ENCODE peak calls at places on chromosome 10, in seven cellular contexts. One of them, this sample, is unnamed.

GRCh38 chr10:88260329-88261051 is 322.6 kb downstream of the RNLS start:
- DNase-seq in COLO829: no peak
- DNase-seq in stimulated activated naive B cell treated with anti-CD40 and anti-IgM and Interleukin-4, amounts not matched to agents 10 μg/mL and 1 μg/mL and 100 μg/mL, for 72 hours: no peak
- DNase-seq in fibroblast of pulmonary artery: no peak
- DNase-seq in CD14-positive monocyte: no peak
- DNase-seq in activated T-cell treated with anti-CD3 and anti-CD28 coated beads, Interleukin-2, amount 50 U/mL, for 72 hours: no peak
- DNase-seq in activated CD4-positive, alpha-beta T cell treated with anti-CD3 and anti-CD28 coated beads, Interleukin-2, amount 10 ng/mL, durations not matched to agents 7 days and 5 days: no peak
- DNase-seq in this sample: no peak

GRCh38 chr10:84158061-84158460 is 15.5 kb upstream of the GPR15LG start:
- DNase-seq in COLO829: no peak
- DNase-seq in stimulated activated naive B cell treated with anti-CD40 and anti-IgM and Interleukin-4, amounts not matched to agents 10 μg/mL and 1 μg/mL and 100 μg/mL, for 72 hours: no peak
- DNase-seq in fibroblast of pulmonary artery: no peak
- DNase-seq in CD14-positive monocyte: no peak
- DNase-seq in activated T-cell treated with anti-CD3 and anti-CD28 coated beads, Interleukin-2, amount 50 U/mL, for 72 hours: no peak
- DNase-seq in activated CD4-positive, alpha-beta T cell treated with anti-CD3 and anti-CD28 coated beads, Interleukin-2, amount 10 ng/mL, durations not matched to agents 7 days and 5 days: no peak
- DNase-seq in this sample: no peak

GRCh38 chr10:96366508-96366907 is 7.7 kb upstream of the OPALIN start:
- DNase-seq in COLO829: no peak
- DNase-seq in stimulated activated naive B cell treated with anti-CD40 and anti-IgM and Interleukin-4, amounts not matched to agents 10 μg/mL and 1 μg/mL and 100 μg/mL, for 72 hours: no peak
- DNase-seq in fibroblast of pulmonary artery: no peak
- DNase-seq in CD14-positive monocyte: no peak
- DNase-seq in activated T-cell treated with anti-CD3 and anti-CD28 coated beads, Interleukin-2, amount 50 U/mL, for 72 hours: no peak
- DNase-seq in activated CD4-positive, alpha-beta T cell treated with anti-CD3 and anti-CD28 coated beads, Interleukin-2, amount 10 ng/mL, durations not matched to agents 7 days and 5 days: no peak
- DNase-seq in this sample: no peak

GRCh38 chr10:112137381-112137987 is 46.1 kb downstream of the GPAM start:
- DNase-seq in COLO829: peak
- DNase-seq in stimulated activated naive B cell treated with anti-CD40 and anti-IgM and Interleukin-4, amounts not matched to agents 10 μg/mL and 1 μg/mL and 100 μg/mL, for 72 hours: peak
- DNase-seq in fibroblast of pulmonary artery: peak
- DNase-seq in CD14-positive monocyte: peak
- DNase-seq in activated T-cell treated with anti-CD3 and anti-CD28 coated beads, Interleukin-2, amount 50 U/mL, for 72 hours: peak
- DNase-seq in activated CD4-positive, alpha-beta T cell treated with anti-CD3 and anti-CD28 coated beads, Interleukin-2, amount 10 ng/mL, durations not matched to agents 7 days and 5 days: peak
- DNase-seq in this sample: peak

GRCh38 chr10:12041766-12042408 is 722 bp downstream of the UPF2 start:
- DNase-seq in COLO829: peak
- DNase-seq in stimulated activated naive B cell treated with anti-CD40 and anti-IgM and Interleukin-4, amounts not matched to agents 10 μg/mL and 1 μg/mL and 100 μg/mL, for 72 hours: peak
- DNase-seq in fibroblast of pulmonary artery: peak
- DNase-seq in CD14-positive monocyte: no peak
- DNase-seq in activated T-cell treated with anti-CD3 and anti-CD28 coated beads, Interleukin-2, amount 50 U/mL, for 72 hours: peak
- DNase-seq in activated CD4-positive, alpha-beta T cell treated with anti-CD3 and anti-CD28 coated beads, Interleukin-2, amount 10 ng/mL, durations not matched to agents 7 days and 5 days: peak
- DNase-seq in this sample: peak

GRCh38 chr10:91570220-91570619 is 62.7 kb downstream of the PPP1R3C start:
- DNase-seq in COLO829: no peak
- DNase-seq in stimulated activated naive B cell treated with anti-CD40 and anti-IgM and Interleukin-4, amounts not matched to agents 10 μg/mL and 1 μg/mL and 100 μg/mL, for 72 hours: no peak
- DNase-seq in fibroblast of pulmonary artery: no peak
- DNase-seq in CD14-positive monocyte: no peak
- DNase-seq in activated T-cell treated with anti-CD3 and anti-CD28 coated beads, Interleukin-2, amount 50 U/mL, for 72 hours: no peak
- DNase-seq in activated CD4-positive, alpha-beta T cell treated with anti-CD3 and anti-CD28 coated beads, Interleukin-2, amount 10 ng/mL, durations not matched to agents 7 days and 5 days: no peak
- DNase-seq in this sample: no peak

GRCh38 chr10:62136931-62137330 is 131.7 kb downstream of the RTKN2 start:
- DNase-seq in COLO829: no peak
- DNase-seq in stimulated activated naive B cell treated with anti-CD40 and anti-IgM and Interleukin-4, amounts not matched to agents 10 μg/mL and 1 μg/mL and 100 μg/mL, for 72 hours: no peak
- DNase-seq in fibroblast of pulmonary artery: no peak
- DNase-seq in CD14-positive monocyte: no peak
- DNase-seq in activated T-cell treated with anti-CD3 and anti-CD28 coated beads, Interleukin-2, amount 50 U/mL, for 72 hours: no peak
- DNase-seq in activated CD4-positive, alpha-beta T cell treated with anti-CD3 and anti-CD28 coated beads, Interleukin-2, amount 10 ng/mL, durations not matched to agents 7 days and 5 days: no peak
- DNase-seq in this sample: no peak

GRCh38 chr10:59448616-59449015 is 86.3 kb upstream of the FAM13C start:
- DNase-seq in COLO829: no peak
- DNase-seq in stimulated activated naive B cell treated with anti-CD40 and anti-IgM and Interleukin-4, amounts not matched to agents 10 μg/mL and 1 μg/mL and 100 μg/mL, for 72 hours: no peak
- DNase-seq in fibroblast of pulmonary artery: no peak
- DNase-seq in CD14-positive monocyte: no peak
- DNase-seq in activated T-cell treated with anti-CD3 and anti-CD28 coated beads, Interleukin-2, amount 50 U/mL, for 72 hours: no peak
- DNase-seq in activated CD4-positive, alpha-beta T cell treated with anti-CD3 and anti-CD28 coated beads, Interleukin-2, amount 10 ng/mL, durations not matched to agents 7 days and 5 days: no peak
- DNase-seq in this sample: no peak

GRCh38 chr10:125824736-125825135 is 1.4 kb downstream of the BCCIP start:
- DNase-seq in COLO829: no peak
- DNase-seq in stimulated activated naive B cell treated with anti-CD40 and anti-IgM and Interleukin-4, amounts not matched to agents 10 μg/mL and 1 μg/mL and 100 μg/mL, for 72 hours: no peak
- DNase-seq in fibroblast of pulmonary artery: peak
- DNase-seq in CD14-positive monocyte: no peak
- DNase-seq in activated T-cell treated with anti-CD3 and anti-CD28 coated beads, Interleukin-2, amount 50 U/mL, for 72 hours: no peak
- DNase-seq in activated CD4-positive, alpha-beta T cell treated with anti-CD3 and anti-CD28 coated beads, Interleukin-2, amount 10 ng/mL, durations not matched to agents 7 days and 5 days: no peak
- DNase-seq in this sample: no peak

GRCh38 chr10:113681533-113682470 is 2.1 kb downstream of the CASP7 start:
- DNase-seq in COLO829: no peak
- DNase-seq in stimulated activated naive B cell treated with anti-CD40 and anti-IgM and Interleukin-4, amounts not matched to agents 10 μg/mL and 1 μg/mL and 100 μg/mL, for 72 hours: peak
- DNase-seq in fibroblast of pulmonary artery: peak
- DNase-seq in CD14-positive monocyte: no peak
- DNase-seq in activated T-cell treated with anti-CD3 and anti-CD28 coated beads, Interleukin-2, amount 50 U/mL, for 72 hours: peak
- DNase-seq in activated CD4-positive, alpha-beta T cell treated with anti-CD3 and anti-CD28 coated beads, Interleukin-2, amount 10 ng/mL, durations not matched to agents 7 days and 5 days: peak
- DNase-seq in this sample: peak

GRCh38 chr10:77837925-77838595 is 88.5 kb downstream of the DLG5 start:
- DNase-seq in COLO829: no peak
- DNase-seq in stimulated activated naive B cell treated with anti-CD40 and anti-IgM and Interleukin-4, amounts not matched to agents 10 μg/mL and 1 μg/mL and 100 μg/mL, for 72 hours: no peak
- DNase-seq in fibroblast of pulmonary artery: no peak
- DNase-seq in CD14-positive monocyte: no peak
- DNase-seq in activated T-cell treated with anti-CD3 and anti-CD28 coated beads, Interleukin-2, amount 50 U/mL, for 72 hours: no peak
- DNase-seq in activated CD4-positive, alpha-beta T cell treated with anti-CD3 and anti-CD28 coated beads, Interleukin-2, amount 10 ng/mL, durations not matched to agents 7 days and 5 days: no peak
- DNase-seq in this sample: no peak

GRCh38 chr10:130189466-130190064 is 53.4 kb downstream of the GLRX3 start:
- DNase-seq in COLO829: no peak
- DNase-seq in stimulated activated naive B cell treated with anti-CD40 and anti-IgM and Interleukin-4, amounts not matched to agents 10 μg/mL and 1 μg/mL and 100 μg/mL, for 72 hours: no peak
- DNase-seq in fibroblast of pulmonary artery: no peak
- DNase-seq in CD14-positive monocyte: no peak
- DNase-seq in activated T-cell treated with anti-CD3 and anti-CD28 coated beads, Interleukin-2, amount 50 U/mL, for 72 hours: no peak
- DNase-seq in activated CD4-positive, alpha-beta T cell treated with anti-CD3 and anti-CD28 coated beads, Interleukin-2, amount 10 ng/mL, durations not matched to agents 7 days and 5 days: no peak
- DNase-seq in this sample: no peak

GRCh38 chr10:119404719-119405504 is 137.6 kb downstream of the RGS10 start:
- DNase-seq in COLO829: no peak
- DNase-seq in stimulated activated naive B cell treated with anti-CD40 and anti-IgM and Interleukin-4, amounts not matched to agents 10 μg/mL and 1 μg/mL and 100 μg/mL, for 72 hours: no peak
- DNase-seq in fibroblast of pulmonary artery: no peak
- DNase-seq in CD14-positive monocyte: no peak
- DNase-seq in activated T-cell treated with anti-CD3 and anti-CD28 coated beads, Interleukin-2, amount 50 U/mL, for 72 hours: no peak
- DNase-seq in activated CD4-positive, alpha-beta T cell treated with anti-CD3 and anti-CD28 coated beads, Interleukin-2, amount 10 ng/mL, durations not matched to agents 7 days and 5 days: no peak
- DNase-seq in this sample: no peak

GRCh38 chr10:110221044-110221720 is 13.8 kb downstream of the MXI1 start:
- DNase-seq in COLO829: no peak
- DNase-seq in stimulated activated naive B cell treated with anti-CD40 and anti-IgM and Interleukin-4, amounts not matched to agents 10 μg/mL and 1 μg/mL and 100 μg/mL, for 72 hours: no peak
- DNase-seq in fibroblast of pulmonary artery: no peak
- DNase-seq in CD14-positive monocyte: no peak
- DNase-seq in activated T-cell treated with anti-CD3 and anti-CD28 coated beads, Interleukin-2, amount 50 U/mL, for 72 hours: no peak
- DNase-seq in activated CD4-positive, alpha-beta T cell treated with anti-CD3 and anti-CD28 coated beads, Interleukin-2, amount 10 ng/mL, durations not matched to agents 7 days and 5 days: no peak
- DNase-seq in this sample: no peak

GRCh38 chr10:132836832-132837540 is 51.0 kb upstream of the NKX6-2 start:
- DNase-seq in COLO829: peak
- DNase-seq in stimulated activated naive B cell treated with anti-CD40 and anti-IgM and Interleukin-4, amounts not matched to agents 10 μg/mL and 1 μg/mL and 100 μg/mL, for 72 hours: peak
- DNase-seq in fibroblast of pulmonary artery: peak
- DNase-seq in CD14-positive monocyte: no peak
- DNase-seq in activated T-cell treated with anti-CD3 and anti-CD28 coated beads, Interleukin-2, amount 50 U/mL, for 72 hours: peak
- DNase-seq in activated CD4-positive, alpha-beta T cell treated with anti-CD3 and anti-CD28 coated beads, Interleukin-2, amount 10 ng/mL, durations not matched to agents 7 days and 5 days: peak
- DNase-seq in this sample: peak

GRCh38 chr10:6838118-6838517 is 258.0 kb upstream of the PRKCQ start:
- DNase-seq in COLO829: no peak
- DNase-seq in stimulated activated naive B cell treated with anti-CD40 and anti-IgM and Interleukin-4, amounts not matched to agents 10 μg/mL and 1 μg/mL and 100 μg/mL, for 72 hours: no peak
- DNase-seq in fibroblast of pulmonary artery: no peak
- DNase-seq in CD14-positive monocyte: no peak
- DNase-seq in activated T-cell treated with anti-CD3 and anti-CD28 coated beads, Interleukin-2, amount 50 U/mL, for 72 hours: no peak
- DNase-seq in activated CD4-positive, alpha-beta T cell treated with anti-CD3 and anti-CD28 coated beads, Interleukin-2, amount 10 ng/mL, durations not matched to agents 7 days and 5 days: peak
- DNase-seq in this sample: no peak

GRCh38 chr10:43043773-43044394 is 33.0 kb upstream of the RET start:
- DNase-seq in COLO829: no peak
- DNase-seq in stimulated activated naive B cell treated with anti-CD40 and anti-IgM and Interleukin-4, amounts not matched to agents 10 μg/mL and 1 μg/mL and 100 μg/mL, for 72 hours: no peak
- DNase-seq in fibroblast of pulmonary artery: no peak
- DNase-seq in CD14-positive monocyte: no peak
- DNase-seq in activated T-cell treated with anti-CD3 and anti-CD28 coated beads, Interleukin-2, amount 50 U/mL, for 72 hours: no peak
- DNase-seq in activated CD4-positive, alpha-beta T cell treated with anti-CD3 and anti-CD28 coated beads, Interleukin-2, amount 10 ng/mL, durations not matched to agents 7 days and 5 days: no peak
- DNase-seq in this sample: no peak

GRCh38 chr10:63161592-63161991 is 28.5 kb downstream of the NRBF2 start:
- DNase-seq in COLO829: no peak
- DNase-seq in stimulated activated naive B cell treated with anti-CD40 and anti-IgM and Interleukin-4, amounts not matched to agents 10 μg/mL and 1 μg/mL and 100 μg/mL, for 72 hours: no peak
- DNase-seq in fibroblast of pulmonary artery: no peak
- DNase-seq in CD14-positive monocyte: no peak
- DNase-seq in activated T-cell treated with anti-CD3 and anti-CD28 coated beads, Interleukin-2, amount 50 U/mL, for 72 hours: no peak
- DNase-seq in activated CD4-positive, alpha-beta T cell treated with anti-CD3 and anti-CD28 coated beads, Interleukin-2, amount 10 ng/mL, durations not matched to agents 7 days and 5 days: no peak
- DNase-seq in this sample: no peak

GRCh38 chr10:111103196-111103595 is 26.4 kb downstream of the ADRA2A start:
- DNase-seq in COLO829: no peak
- DNase-seq in stimulated activated naive B cell treated with anti-CD40 and anti-IgM and Interleukin-4, amounts not matched to agents 10 μg/mL and 1 μg/mL and 100 μg/mL, for 72 hours: no peak
- DNase-seq in fibroblast of pulmonary artery: no peak
- DNase-seq in CD14-positive monocyte: no peak
- DNase-seq in activated T-cell treated with anti-CD3 and anti-CD28 coated beads, Interleukin-2, amount 50 U/mL, for 72 hours: no peak
- DNase-seq in activated CD4-positive, alpha-beta T cell treated with anti-CD3 and anti-CD28 coated beads, Interleukin-2, amount 10 ng/mL, durations not matched to agents 7 days and 5 days: no peak
- DNase-seq in this sample: no peak

GRCh38 chr10:31350891-31351290 is 31.9 kb downstream of the ZEB1 start:
- DNase-seq in COLO829: no peak
- DNase-seq in stimulated activated naive B cell treated with anti-CD40 and anti-IgM and Interleukin-4, amounts not matched to agents 10 μg/mL and 1 μg/mL and 100 μg/mL, for 72 hours: no peak
- DNase-seq in fibroblast of pulmonary artery: no peak
- DNase-seq in CD14-positive monocyte: no peak
- DNase-seq in activated T-cell treated with anti-CD3 and anti-CD28 coated beads, Interleukin-2, amount 50 U/mL, for 72 hours: no peak
- DNase-seq in activated CD4-positive, alpha-beta T cell treated with anti-CD3 and anti-CD28 coated beads, Interleukin-2, amount 10 ng/mL, durations not matched to agents 7 days and 5 days: no peak
- DNase-seq in this sample: no peak

GRCh38 chr10:75703191-75703861 is 271.9 kb downstream of the LRMDA start:
- DNase-seq in COLO829: no peak
- DNase-seq in stimulated activated naive B cell treated with anti-CD40 and anti-IgM and Interleukin-4, amounts not matched to agents 10 μg/mL and 1 μg/mL and 100 μg/mL, for 72 hours: no peak
- DNase-seq in fibroblast of pulmonary artery: no peak
- DNase-seq in CD14-positive monocyte: no peak
- DNase-seq in activated T-cell treated with anti-CD3 and anti-CD28 coated beads, Interleukin-2, amount 50 U/mL, for 72 hours: no peak
- DNase-seq in activated CD4-positive, alpha-beta T cell treated with anti-CD3 and anti-CD28 coated beads, Interleukin-2, amount 10 ng/mL, durations not matched to agents 7 days and 5 days: no peak
- DNase-seq in this sample: no peak

GRCh38 chr10:98391578-98391991 is 23.4 kb downstream of the PYROXD2 start:
- DNase-seq in COLO829: no peak
- DNase-seq in stimulated activated naive B cell treated with anti-CD40 and anti-IgM and Interleukin-4, amounts not matched to agents 10 μg/mL and 1 μg/mL and 100 μg/mL, for 72 hours: no peak
- DNase-seq in fibroblast of pulmonary artery: peak
- DNase-seq in CD14-positive monocyte: no peak
- DNase-seq in activated T-cell treated with anti-CD3 and anti-CD28 coated beads, Interleukin-2, amount 50 U/mL, for 72 hours: no peak
- DNase-seq in activated CD4-positive, alpha-beta T cell treated with anti-CD3 and anti-CD28 coated beads, Interleukin-2, amount 10 ng/mL, durations not matched to agents 7 days and 5 days: no peak
- DNase-seq in this sample: no peak

GRCh38 chr10:1070939-1071338 is 14.8 kb downstream of the WDR37 start:
- DNase-seq in COLO829: no peak
- DNase-seq in stimulated activated naive B cell treated with anti-CD40 and anti-IgM and Interleukin-4, amounts not matched to agents 10 μg/mL and 1 μg/mL and 100 μg/mL, for 72 hours: no peak
- DNase-seq in fibroblast of pulmonary artery: peak
- DNase-seq in CD14-positive monocyte: no peak
- DNase-seq in activated T-cell treated with anti-CD3 and anti-CD28 coated beads, Interleukin-2, amount 50 U/mL, for 72 hours: no peak
- DNase-seq in activated CD4-positive, alpha-beta T cell treated with anti-CD3 and anti-CD28 coated beads, Interleukin-2, amount 10 ng/mL, durations not matched to agents 7 days and 5 days: no peak
- DNase-seq in this sample: no peak

GRCh38 chr10:105269011-105269410 is 627.9 kb downstream of the SORCS3 start:
- DNase-seq in COLO829: no peak
- DNase-seq in stimulated activated naive B cell treated with anti-CD40 and anti-IgM and Interleukin-4, amounts not matched to agents 10 μg/mL and 1 μg/mL and 100 μg/mL, for 72 hours: no peak
- DNase-seq in fibroblast of pulmonary artery: no peak
- DNase-seq in CD14-positive monocyte: no peak
- DNase-seq in activated T-cell treated with anti-CD3 and anti-CD28 coated beads, Interleukin-2, amount 50 U/mL, for 72 hours: no peak
- DNase-seq in activated CD4-positive, alpha-beta T cell treated with anti-CD3 and anti-CD28 coated beads, Interleukin-2, amount 10 ng/mL, durations not matched to agents 7 days and 5 days: no peak
- DNase-seq in this sample: no peak

GRCh38 chr10:73975388-73975787 is 22.5 kb upstream of the VCL start:
- DNase-seq in COLO829: no peak
- DNase-seq in stimulated activated naive B cell treated with anti-CD40 and anti-IgM and Interleukin-4, amounts not matched to agents 10 μg/mL and 1 μg/mL and 100 μg/mL, for 72 hours: no peak
- DNase-seq in fibroblast of pulmonary artery: no peak
- DNase-seq in CD14-positive monocyte: no peak
- DNase-seq in activated T-cell treated with anti-CD3 and anti-CD28 coated beads, Interleukin-2, amount 50 U/mL, for 72 hours: no peak
- DNase-seq in activated CD4-positive, alpha-beta T cell treated with anti-CD3 and anti-CD28 coated beads, Interleukin-2, amount 10 ng/mL, durations not matched to agents 7 days and 5 days: no peak
- DNase-seq in this sample: no peak

GRCh38 chr10:108598831-108599230 is 1324.5 kb downstream of the XPNPEP1 start:
- DNase-seq in COLO829: no peak
- DNase-seq in stimulated activated naive B cell treated with anti-CD40 and anti-IgM and Interleukin-4, amounts not matched to agents 10 μg/mL and 1 μg/mL and 100 μg/mL, for 72 hours: no peak
- DNase-seq in fibroblast of pulmonary artery: no peak
- DNase-seq in CD14-positive monocyte: no peak
- DNase-seq in activated T-cell treated with anti-CD3 and anti-CD28 coated beads, Interleukin-2, amount 50 U/mL, for 72 hours: no peak
- DNase-seq in activated CD4-positive, alpha-beta T cell treated with anti-CD3 and anti-CD28 coated beads, Interleukin-2, amount 10 ng/mL, durations not matched to agents 7 days and 5 days: no peak
- DNase-seq in this sample: no peak

GRCh38 chr10:30704016-30704600 is 74.6 kb upstream of the LYZL2 start:
- DNase-seq in COLO829: no peak
- DNase-seq in stimulated activated naive B cell treated with anti-CD40 and anti-IgM and Interleukin-4, amounts not matched to agents 10 μg/mL and 1 μg/mL and 100 μg/mL, for 72 hours: no peak
- DNase-seq in fibroblast of pulmonary artery: no peak
- DNase-seq in CD14-positive monocyte: no peak
- DNase-seq in activated T-cell treated with anti-CD3 and anti-CD28 coated beads, Interleukin-2, amount 50 U/mL, for 72 hours: no peak
- DNase-seq in activated CD4-positive, alpha-beta T cell treated with anti-CD3 and anti-CD28 coated beads, Interleukin-2, amount 10 ng/mL, durations not matched to agents 7 days and 5 days: peak
- DNase-seq in this sample: no peak

This sample was measured in stimulated activated CD8-positive, alpha-beta memory T cell treated with anti-CD3 and anti-CD28 coated beads, Interleukin-4, amount 100 ng/mL, for 48 hours.